ENCODE peak calls at places on chromosomes 5 and 9, in ten cellular contexts. C, V, N, B, P, R, O, T, S and H are unnamed samples.

GRCh38 chr9:27212191-27212590 is 84.8 kb downstream of the EQTN start:
- DNase-seq in C (no peak), O (no peak), N (no peak), V (no peak), R (no peak), P (no peak), B (no peak), T (no peak), S (no peak), H (no peak)

GRCh38 chr9:87179556-87180340 is 232.4 kb upstream of the GAS1 start:
- DNase-seq in R (no peak), O (no peak), C (no peak), N (no peak), B (no peak), S (no peak), T (no peak), P (no peak), V (no peak), H (no peak)

GRCh38 chr5:19928556-19929421 is 59.2 kb downstream of the CDH18 start:
- DNase-seq in R (peak; percentile 3), N (no peak), C (no peak), S (peak; percentile 76), P (no peak), B (no peak), O (no peak), V (no peak), T (no peak), H (peak; percentile 76)

GRCh38 chr9:35448511-35448910 is 41.4 kb upstream of the RUSC2 start:
- DNase-seq in O (no peak), T (no peak), C (no peak), S (no peak), N (no peak), R (no peak), V (no peak), B (no peak), P (no peak), H (no peak)

GRCh38 chr5:3612561-3613175 is 17.0 kb downstream of the IRX1 start:
- DNase-seq in P (no peak), V (no peak), B (no peak), C (no peak), T (no peak), R (no peak), N (no peak), S (no peak), O (no peak), H (no peak)

GRCh38 chr5:173268750-173269580 is 34.0 kb upstream of the NKX2-5 start:
- DNase-seq in O (no peak), C (no peak), N (no peak), T (no peak), B (no peak), S (no peak), V (no peak), R (no peak), P (no peak), H (no peak)

GRCh38 chr9:127785023-127785932 is 556 bp upstream of the CDK9 start:
- DNase-seq in P (peak; percentile 85), C (peak; percentile 79), R (peak; percentile 95), B (no peak), N (peak; percentile 90), V (no peak), S (peak; percentile 82), T (peak; percentile 97), O (peak; percentile 97), H (peak; percentile 89)

GRCh38 chr5:33362915-33363314 is 77.8 kb upstream of the TARS1 start:
- DNase-seq in T (no peak), P (no peak), B (no peak), N (no peak), O (no peak), C (no peak), V (no peak), S (peak; percentile 72), R (no peak), H (no peak)

GRCh38 chr9:122832194-122832593 is 3.8 kb upstream of the PDCL start:
- DNase-seq in S (no peak), O (no peak), B (no peak), N (no peak), C (no peak), T (no peak), V (no peak), R (no peak), P (no peak), H (no peak)

GRCh38 chr9:806285-807156 is 35.0 kb upstream of the DMRT1 start:
- DNase-seq in V (peak; percentile 18), C (peak; percentile 6), P (peak; percentile 6), B (no peak), O (no peak), T (no peak), S (peak; percentile 36), N (no peak), R (peak; percentile 69), H (peak; percentile 48)

GRCh38 chr5:73215525-73215890 is 42.5 kb downstream of the TMEM174 start:
- DNase-seq in B (no peak), T (no peak), O (no peak), V (no peak), S (no peak), P (no peak), C (no peak), R (no peak), N (no peak), H (no peak)

GRCh38 chr9:89739531-89740315 is 134.9 kb downstream of the GADD45G start:
- DNase-seq in N (no peak), V (no peak), R (no peak), S (no peak), B (no peak), P (no peak), C (no peak), T (no peak), O (no peak), H (no peak)

GRCh38 chr9:89435315-89435823 is 62.5 kb downstream of the SEMA4D start:
- DNase-seq in R (no peak), P (no peak), T (no peak), B (no peak), N (no peak), V (no peak), S (no peak), C (peak; percentile 97), O (no peak), H (peak; percentile 35)

GRCh38 chr9:88533951-88534455 is 975 bp upstream of the NXNL2 start:
- DNase-seq in C (no peak), B (no peak), P (no peak), V (no peak), S (peak; percentile 76), O (no peak), N (no peak), R (peak; percentile 62), T (no peak), H (no peak)

GRCh38 chr9:35618854-35619799 is 914 bp upstream of the CD72 start:
- DNase-seq in T (peak; percentile 81), V (no peak), R (no peak), B (peak; percentile 63), C (no peak), S (peak; percentile 20), O (no peak), P (peak; percentile 39), N (peak; percentile 71), H (no peak)

GRCh38 chr9:6045364-6045763 is 29.9 kb upstream of the RANBP6 start:
- DNase-seq in O (no peak), B (no peak), V (no peak), R (no peak), S (no peak), P (no peak), N (no peak), T (no peak), C (no peak), H (no peak)

GRCh38 chr9:121491111-121491510 is 8.5 kb downstream of the GGTA1 start:
- DNase-seq in O (no peak), P (no peak), B (no peak), N (no peak), S (no peak), R (no peak), C (no peak), V (no peak), T (no peak), H (no peak)

GRCh38 chr5:55234171-55234700 is 828 bp upstream of the CCNO start:
- DNase-seq in C (peak; percentile 52), O (no peak), P (no peak), V (no peak), T (no peak), R (peak; percentile 23), N (peak; percentile 9), B (no peak), S (peak; percentile 26), H (no peak)

GRCh38 chr9:127022913-127023665 is 99.3 kb downstream of the ANGPTL2 start:
- DNase-seq in O (peak; percentile 35), R (no peak), B (no peak), C (no peak), V (no peak), S (peak; percentile 45), P (no peak), T (no peak), N (no peak), H (no peak)

GRCh38 chr9:127175319-127175715 is 52.9 kb upstream of the ANGPTL2 start:
- DNase-seq in T (peak; percentile 43), C (no peak), R (no peak), O (peak; percentile 55), P (no peak), V (no peak), S (no peak), N (no peak), B (no peak), H (no peak)

GRCh38 chr5:34756781-34757624 is 82.0 kb upstream of the TTC23L start:
- DNase-seq in C (no peak), P (no peak), B (no peak), O (no peak), N (no peak), S (peak; percentile 87), R (no peak), V (no peak), T (no peak), H (no peak)

GRCh38 chr9:79615038-79615437 is 43.3 kb downstream of the TLE4 start:
- DNase-seq in C (no peak), R (no peak), O (no peak), S (no peak), B (no peak), N (no peak), V (no peak), T (no peak), P (no peak), H (no peak)

GRCh38 chr9:108053555-108054061 is 564.0 kb upstream of the KLF4 start:
- DNase-seq in C (no peak), T (no peak), N (no peak), P (no peak), B (no peak), S (peak; percentile 97), O (no peak), V (no peak), R (no peak), H (no peak)

GRCh38 chr9:33193818-33194217 is 26.7 kb upstream of the B4GALT1 start:
- DNase-seq in R (no peak), T (no peak), B (no peak), S (no peak), C (no peak), O (no peak), P (no peak), V (no peak), N (no peak), H (no peak)